ENCODE peak calls at places on chromosomes 6 and 20, in five cellular contexts. C is HepG2, E is K562, O is HCT116, F is GM12878. T is an unnamed sample. For H4K20me1, the result is how much of the 10 kb centered on the place peaks cover.

GRCh38 chr6:137981758-137982157 is 114.7 kb downstream of the TNFAIP3 start:
- DNase-seq in C (no peak), E (no peak), O (no peak), F (no peak), T (no peak)

GRCh38 chr20:34037121-34037520 is 43.4 kb downstream of the RALY start:
- DNase-seq in C (no peak), E (no peak), O (no peak), F (no peak), T (no peak)

GRCh38 chr6:84492246-84493135 is 265.0 kb upstream of the CEP162 start:
- DNase-seq in C (no peak), E (no peak), O (no peak), F (no peak), T (no peak)

GRCh38 chr20:64101731-64102621 is 5.4 kb downstream of the NPBWR2 start:
- DNase-seq in C (no peak), E (peak), O (no peak), F (no peak), T (peak)

GRCh38 chr6:30955367-30956042 is 14.7 kb downstream of the MUCL3 start:
- DNase-seq in C (no peak), E (peak), O (no peak), F (peak), T (peak)

GRCh38 chr6:21523652-21524051 is 69.9 kb upstream of the SOX4 start:
- DNase-seq in C (no peak), E (no peak), O (no peak), F (no peak), T (no peak)

GRCh38 chr20:3380228-3381070 is 27.0 kb downstream of the DNAAF9 start:
- DNase-seq in C (no peak), E (no peak), O (no peak), F (no peak), T (no peak)

GRCh38 chr20:17665756-17666155 is 16.3 kb downstream of the RRBP1 start:
- DNase-seq in C (no peak), E (no peak), O (no peak), F (no peak), T (no peak)

GRCh38 chr20:23205656-23206055 is 119.5 kb upstream of the CD93 start:
- DNase-seq in C (no peak), E (no peak), O (no peak), F (no peak), T (no peak)

GRCh38 chr20:57482796-57483195 is 42.1 kb downstream of the CTCFL start:
- DNase-seq in C (no peak), E (no peak), O (no peak), F (no peak), T (no peak)

GRCh38 chr20:55211481-55211880 is 736.1 kb downstream of the DOK5 start:
- DNase-seq in C (no peak), E (no peak), O (no peak), F (no peak), T (no peak)

GRCh38 chr6:161161889-161162624 is 111.8 kb downstream of the AGPAT4 start:
- DNase-seq in C (no peak), E (no peak), O (no peak), F (no peak), T (no peak)

GRCh38 chr6:2891768-2892170 is 11.3 kb downstream of the SERPINB9 start:
- DNase-seq in C (no peak), E (no peak), O (no peak), F (peak), T (no peak)

GRCh38 chr6:142617158-142617557 is 315.4 kb downstream of the ADGRG6 start:
- DNase-seq in C (no peak), E (no peak), O (no peak), F (no peak), T (no peak)

GRCh38 chr6:116535109-116535508 is 10.4 kb downstream of the TRAPPC3L start:
- DNase-seq in C (no peak), E (no peak), O (no peak), F (no peak), T (no peak)

GRCh38 chr6:108768792-108769524 is 79.3 kb upstream of the ARMC2 start:
- DNase-seq in C (no peak), E (no peak), O (no peak), F (no peak), T (no peak)

GRCh38 chr20:17177341-17177740 is 49.5 kb upstream of the PCSK2 start:
- DNase-seq in C (no peak), E (no peak), O (no peak), F (no peak), T (no peak)

GRCh38 chr20:34639755-34640222 is 37.1 kb downstream of the PIGU start:
- DNase-seq in C (peak), E (no peak), O (no peak), F (no peak), T (no peak)

GRCh38 chr20:50304883-50305635 is 114.4 kb downstream of the CEBPB start:
- DNase-seq in C (peak), E (no peak), O (no peak), F (no peak), T (peak)

GRCh38 chr6:98924647-98925046 is 23.1 kb downstream of the FBXL4 start:
- DNase-seq in C (no peak), E (no peak), O (no peak), F (no peak), T (no peak)

GRCh38 chr6:101626264-101626663 is 232.8 kb downstream of the GRIK2 start:
- DNase-seq in C (no peak), E (no peak), O (no peak), F (no peak), T (no peak)

GRCh38 chr6:92243315-92243714 is 1176.0 kb downstream of the EPHA7 start:
- DNase-seq in C (no peak), E (no peak), O (no peak), F (no peak), T (no peak)
- TF ChIP-seq ZBTB33 in C (no peak), E (no peak), O (no peak), F (no peak), T (no peak)

GRCh38 chr20:58894652-58895051 is 42.1 kb downstream of the GNAS start:
- DNase-seq in C (no peak), E (no peak), O (no peak), F (no peak), T (no peak)
- H4K20me1 ChIP-seq in C (half or more), E (under half), O (under half), F (under half), T (half or more)

GRCh38 chr6:39614393-39614792 is 110.8 kb downstream of the KIF6 start:
- DNase-seq in C (no peak), E (no peak), O (no peak), F (no peak), T (no peak)
- TF ChIP-seq ZBTB33 in C (no peak), E (no peak), O (no peak), F (no peak), T (no peak)

DNA sequence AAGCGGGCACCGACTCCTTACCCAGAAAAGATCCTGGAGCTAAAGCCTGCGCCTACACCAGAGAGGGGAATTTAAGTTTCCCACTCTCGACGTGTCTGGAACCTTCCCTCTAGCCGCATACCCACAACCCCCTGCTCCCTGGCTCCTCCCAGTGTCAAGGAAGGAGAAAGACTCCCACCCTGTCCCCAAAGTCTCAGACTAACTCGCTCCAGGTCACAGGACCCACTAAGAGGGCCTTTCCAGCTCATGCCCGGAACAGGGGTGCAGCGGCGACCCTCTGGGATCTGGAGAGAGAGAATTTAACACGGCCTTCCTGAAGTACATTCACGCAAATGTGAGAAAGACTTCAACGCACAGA is 3.9 kb downstream of the LINC00237 start:
- DNase-seq in C (no peak), E (no peak), O (no peak), F (no peak), T (peak)
- H4K20me1 ChIP-seq in C (under half), E (under half), O (under half), F (under half), T (under half)

GRCh38 chr20:62997626-62998025 is 9.1 kb downstream of the BHLHE23 start:
- DNase-seq in C (no peak), E (no peak), O (no peak), F (no peak), T (no peak)

GRCh38 chr20:62998449-62998848 is 8.3 kb downstream of the BHLHE23 start:
- DNase-seq in C (no peak), E (no peak), O (no peak), F (no peak), T (no peak)

GRCh38 chr20:63000958-63001357 is 5.8 kb downstream of the BHLHE23 start:
- DNase-seq in C (no peak), E (no peak), O (no peak), F (no peak), T (no peak)

GRCh38 chr20:63000036-63000435 is 6.7 kb downstream of the BHLHE23 start:
- DNase-seq in C (no peak), E (no peak), O (no peak), F (no peak), T (no peak)

GRCh38 chr20:62999580-62999979 is 7.2 kb downstream of the BHLHE23 start:
- DNase-seq in C (no peak), E (no peak), O (no peak), F (no peak), T (no peak)
- TF ChIP-seq ZBTB33 in C (no peak), E (no peak), O (no peak), F (no peak), T (no peak)